ENCODE peak calls at places on chromosomes 1 and 21, in four cellular contexts. One of them, this sample, is unnamed.

GRCh38 chr1:91345395-91346005 is 59.1 kb downstream of the HFM1 start:
- DNase-seq in HepG2: peak
- DNase-seq in H1: no peak
- DNase-seq in K562: no peak
- DNase-seq in this sample: no peak

GRCh38 chr1:145999321-146000024 is 3.1 kb upstream of the TXNIP start:
- DNase-seq in HepG2: no peak
- DNase-seq in H1: no peak
- DNase-seq in K562: no peak
- DNase-seq in this sample: no peak

GRCh38 chr21:25735221-25735894 is 586 bp downstream of the GABPA start:
- DNase-seq in HepG2: peak
- DNase-seq in H1: peak
- DNase-seq in K562: peak
- DNase-seq in this sample: peak

GRCh38 chr1:112990271-112990670 is 34.3 kb upstream of the SLC16A1 start:
- DNase-seq in HepG2: no peak
- DNase-seq in H1: no peak
- DNase-seq in K562: no peak
- DNase-seq in this sample: no peak

GRCh38 chr1:175514309-175515001 is 228.9 kb downstream of the TNR start:
- DNase-seq in HepG2: no peak
- DNase-seq in H1: no peak
- DNase-seq in K562: no peak
- DNase-seq in this sample: no peak

GRCh38 chr1:246680696-246681127 is 43.5 kb upstream of the SCCPDH start:
- DNase-seq in HepG2: no peak
- DNase-seq in H1: no peak
- DNase-seq in K562: no peak
- DNase-seq in this sample: no peak

GRCh38 chr1:207097871-207098324 is 6.1 kb upstream of the C4BPA start:
- DNase-seq in HepG2: no peak
- DNase-seq in H1: no peak
- DNase-seq in K562: no peak
- DNase-seq in this sample: no peak

GRCh38 chr1:46532498-46533178 is 18.8 kb downstream of the KNCN start:
- DNase-seq in HepG2: no peak
- DNase-seq in H1: peak
- DNase-seq in K562: peak
- DNase-seq in this sample: peak

GRCh38 chr1:77682442-77683141 is at the start of gene ZZZ3:
- DNase-seq in HepG2: peak
- DNase-seq in H1: peak
- DNase-seq in K562: peak
- DNase-seq in this sample: peak

GRCh38 chr1:153946622-153947246 is at the start of gene DENND4B:
- DNase-seq in HepG2: peak
- DNase-seq in H1: peak
- DNase-seq in K562: peak
- DNase-seq in this sample: peak

GRCh38 chr1:161013104-161013590 is 7.8 kb downstream of the F11R start:
- DNase-seq in HepG2: no peak
- DNase-seq in H1: no peak
- DNase-seq in K562: peak
- DNase-seq in this sample: no peak

GRCh38 chr1:227729881-227730629 is 5.0 kb downstream of the JMJD4 start:
- DNase-seq in HepG2: peak
- DNase-seq in H1: peak
- DNase-seq in K562: peak
- DNase-seq in this sample: peak

GRCh38 chr1:108592030-108592759 is 32.3 kb downstream of the EEIG2 start:
- DNase-seq in HepG2: no peak
- DNase-seq in H1: no peak
- DNase-seq in K562: no peak
- DNase-seq in this sample: no peak

GRCh38 chr1:187848321-187848720 is 1019.6 kb downstream of the PLA2G4A start:
- DNase-seq in HepG2: no peak
- DNase-seq in H1: no peak
- DNase-seq in K562: no peak
- DNase-seq in this sample: no peak
- TF ChIP-seq ATF2 in HepG2: no peak
- TF ChIP-seq ATF2 in H1: no peak
- TF ChIP-seq ATF2 in K562: no peak
- TF ChIP-seq ATF2 in this sample: no peak

GRCh38 chr1:171983584-171983983 is 142.3 kb downstream of the DNM3 start:
- DNase-seq in HepG2: no peak
- DNase-seq in H1: no peak
- DNase-seq in K562: no peak
- DNase-seq in this sample: no peak
- TF ChIP-seq JUN in HepG2: no peak
- TF ChIP-seq JUN in H1: no peak
- TF ChIP-seq JUN in K562: no peak
- TF ChIP-seq JUN in this sample: no peak

GRCh38 chr1:205739348-205740160 is 10.4 kb downstream of the NUCKS1 start:
- DNase-seq in HepG2: peak
- DNase-seq in H1: no peak
- DNase-seq in K562: no peak
- DNase-seq in this sample: no peak
- TF ChIP-seq CTCF in HepG2: peak
- TF ChIP-seq CTCF in H1: no peak
- TF ChIP-seq CTCF in K562: peak
- TF ChIP-seq CTCF in this sample: no peak

DNA sequence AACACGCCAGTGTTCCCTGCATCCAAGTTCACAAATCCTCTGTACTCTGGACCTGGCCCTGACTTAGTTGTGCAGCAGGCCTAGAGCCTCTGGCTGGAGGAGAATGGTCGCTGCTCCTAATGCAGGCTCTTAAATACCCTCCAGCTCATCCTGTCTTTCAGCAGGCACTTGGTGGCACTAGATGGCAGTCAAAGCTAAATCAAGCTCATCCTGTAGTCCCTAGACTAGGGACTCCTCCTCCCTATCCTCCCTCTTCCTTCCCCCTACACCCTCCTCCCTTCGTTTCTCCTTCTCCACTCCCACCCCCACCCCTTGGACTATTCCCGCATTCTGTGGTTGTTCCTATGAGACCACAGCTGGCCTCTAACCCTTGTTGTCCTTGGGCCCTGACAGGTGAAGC is 41.5 kb upstream of the MTR start:
- DNase-seq in HepG2: peak
- DNase-seq in H1: no peak
- DNase-seq in K562: peak
- DNase-seq in this sample: peak
- TF ChIP-seq ATF2 in HepG2: no peak
- TF ChIP-seq ATF2 in H1: no peak
- TF ChIP-seq ATF2 in K562: no peak
- TF ChIP-seq ATF2 in this sample: no peak

GRCh38 chr1:168227620-168228019 is 1.8 kb downstream of the SFT2D2 start:
- DNase-seq in HepG2: no peak
- DNase-seq in H1: no peak
- DNase-seq in K562: peak
- DNase-seq in this sample: no peak

GRCh38 chr1:168223681-168224515 is 1.9 kb upstream of the SFT2D2 start:
- DNase-seq in HepG2: no peak
- DNase-seq in H1: no peak
- DNase-seq in K562: no peak
- DNase-seq in this sample: no peak

GRCh38 chr1:168224991-168225390 is 813 bp upstream of the SFT2D2 start:
- DNase-seq in HepG2: no peak
- DNase-seq in H1: no peak
- DNase-seq in K562: no peak
- DNase-seq in this sample: no peak

GRCh38 chr1:168223261-168223660 is 2.5 kb upstream of the SFT2D2 start:
- DNase-seq in HepG2: no peak
- DNase-seq in H1: no peak
- DNase-seq in K562: no peak
- DNase-seq in this sample: no peak

GRCh38 chr1:168225476-168226190 is at the start of gene SFT2D2:
- DNase-seq in HepG2: peak
- DNase-seq in H1: peak
- DNase-seq in K562: peak
- DNase-seq in this sample: peak
- TF ChIP-seq JUN in HepG2: peak
- TF ChIP-seq JUN in H1: no peak
- TF ChIP-seq JUN in K562: peak
- TF ChIP-seq JUN in this sample: peak

This sample was measured in WTC11.